ENCODE peak calls at places on chromosome 21, in five cellular contexts. C is A549, P is ovary, G is upper lobe of right lung, B is IMR-90. D is an unnamed sample.

GRCh38 chr21:34808569-34809204 is 139.9 kb downstream of the CLIC6 start:
- DNase-seq in P (no peak), G (no peak), B (peak), C (no peak), D (peak)

GRCh38 chr21:37071561-37072238 is 1.2 kb downstream of the PIGP start:
- DNase-seq in P (peak), C (peak), G (peak), B (peak), D (peak)

GRCh38 chr21:44802396-44803153 is 955 bp upstream of the UBE2G2 start:
- DNase-seq in G (no peak), P (no peak), B (no peak), C (peak), D (no peak)

GRCh38 chr21:46124083-46124925 is 26.4 kb downstream of the COL6A2 start:
- DNase-seq in C (no peak), B (no peak), G (peak), P (peak), D (no peak)

GRCh38 chr21:36887983-36888382 is 78.5 kb downstream of the HLCS start:
- DNase-seq in B (no peak), C (no peak), P (no peak), G (no peak), D (no peak)

GRCh38 chr21:17519965-17520364 is 7.1 kb downstream of the CXADR start:
- DNase-seq in P (no peak), B (no peak), C (no peak), G (no peak), D (no peak)

GRCh38 chr21:35408401-35408800 is 359.3 kb upstream of the RUNX1 start:
- DNase-seq in B (peak), P (no peak), C (no peak), G (no peak), D (no peak)

GRCh38 chr21:45151484-45152115 is 77.2 kb downstream of the ADARB1 start:
- DNase-seq in B (no peak), P (no peak), C (no peak), G (no peak), D (no peak)

GRCh38 chr21:21631961-21632360 is 633.8 kb downstream of the NCAM2 start:
- DNase-seq in G (no peak), C (no peak), B (peak), P (no peak), D (no peak)

GRCh38 chr21:41043008-41043407 is 125.0 kb upstream of the BACE2 start:
- DNase-seq in C (no peak), P (no peak), G (no peak), B (no peak), D (peak)

GRCh38 chr21:18356801-18357200 is 46.8 kb downstream of the TMPRSS15 start:
- DNase-seq in P (no peak), C (no peak), G (no peak), B (no peak), D (no peak)

GRCh38 chr21:17359781-17360180 is 153.1 kb upstream of the CXADR start:
- DNase-seq in B (no peak), C (no peak), G (no peak), P (no peak), D (no peak)

GRCh38 chr21:45542667-45543370 is 579 bp upstream of the SLC19A1 start:
- DNase-seq in G (peak), B (no peak), C (no peak), P (peak), D (no peak)

GRCh38 chr21:46634966-46635323 is 529 bp upstream of the PRMT2 start:
- DNase-seq in P (peak), C (peak), B (peak), G (no peak), D (peak)

GRCh38 chr21:44329086-44329889 is 9.9 kb downstream of the CFAP410 start:
- DNase-seq in G (no peak), C (no peak), B (no peak), P (peak), D (no peak)

GRCh38 chr21:37496972-37497371 is 130.4 kb downstream of the DYRK1A start:
- DNase-seq in B (no peak), G (no peak), C (no peak), P (no peak), D (peak)

GRCh38 chr21:43692949-43693348 is 26.0 kb upstream of the PDXK start:
- DNase-seq in C (no peak), G (peak), P (no peak), B (no peak), D (no peak)

GRCh38 chr21:17688912-17689874 is 76.5 kb upstream of the BTG3 start:
- DNase-seq in B (peak), G (no peak), P (peak), C (no peak), D (peak)

GRCh38 chr21:37908691-37909090 is 7.6 kb downstream of the KCNJ6 start:
- DNase-seq in G (no peak), C (no peak), P (no peak), B (no peak), D (no peak)

GRCh38 chr21:45071396-45072165 is 2.8 kb upstream of the ADARB1 start:
- DNase-seq in B (no peak), P (no peak), C (no peak), G (no peak), D (no peak)

GRCh38 chr21:23801292-23801691 is 1806.0 kb downstream of the MRPL39 start:
- DNase-seq in G (no peak), P (no peak), B (no peak), C (no peak), D (no peak)

GRCh38 chr21:35179990-35180557 is 131.0 kb upstream of the RUNX1 start:
- DNase-seq in B (peak), C (no peak), P (no peak), G (no peak), D (peak)

GRCh38 chr21:16536661-16537359 is 807.0 kb downstream of the USP25 start:
- DNase-seq in B (peak), C (no peak), P (no peak), G (no peak), D (peak)

GRCh38 chr21:45248893-45249381 is 38.8 kb downstream of the POFUT2 start:
- DNase-seq in B (peak), P (peak), G (no peak), C (no peak), D (peak)

GRCh38 chr21:45454081-45454923 is 49.3 kb downstream of the COL18A1 start:
- DNase-seq in C (no peak), B (no peak), G (no peak), P (peak), D (no peak)

GRCh38 chr21:28540514-28540913 is 452.2 kb downstream of the LTN1 start:
- DNase-seq in C (no peak), B (peak), P (no peak), G (no peak), D (no peak)

GRCh38 chr21:45846373-45847160 is 135.0 kb upstream of the COL6A1 start:
- DNase-seq in P (no peak), G (no peak), C (no peak), B (peak), D (no peak)

GRCh38 chr21:44800103-44800502 is 1.5 kb downstream of the UBE2G2 start:
- DNase-seq in C (no peak), G (no peak), P (no peak), B (peak), D (peak)

GRCh38 chr21:14630556-14631069 is 84.5 kb upstream of the SAMSN1 start:
- DNase-seq in C (no peak), P (no peak), B (no peak), G (no peak), D (no peak)

GRCh38 chr21:29499734-29500343 is 201.1 kb downstream of the BACH1 start:
- DNase-seq in B (no peak), G (no peak), C (peak), P (no peak), D (peak)

DNA sequence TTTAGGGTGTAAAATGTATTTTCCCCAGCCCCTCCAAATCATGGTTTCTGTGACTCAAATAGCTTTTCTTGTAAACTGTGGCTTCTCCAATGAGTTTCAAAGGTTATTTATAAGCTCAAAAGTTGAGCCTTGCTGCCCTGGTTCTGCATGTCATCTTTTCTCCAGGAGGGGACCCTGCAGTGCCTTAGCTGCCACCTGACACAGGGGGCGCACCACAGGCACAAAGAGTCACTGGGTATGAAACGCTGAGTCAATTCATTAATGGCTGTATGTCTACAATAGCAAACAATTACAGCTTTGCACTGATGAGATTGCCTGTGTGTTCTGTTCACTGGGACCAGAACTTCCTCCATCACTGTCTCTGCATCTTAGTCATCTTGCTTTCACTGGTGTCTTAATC is 100.8 kb downstream of the PCP4 start:
- DNase-seq in G (no peak), C (no peak), B (no peak), P (no peak), D (no peak)
- TF ChIP-seq CTCF in G (no peak), C (no peak), B (no peak), P (no peak), D (no peak)

GRCh38 chr21:26850116-26850643 is 5.0 kb upstream of the ADAMTS1 start:
- DNase-seq in C (no peak), G (no peak), P (no peak), B (peak), D (peak)
- TF ChIP-seq CTCF in C (peak), G (peak), P (peak), B (peak), D (peak)

GRCh38 chr21:20445971-20446370 is 552.2 kb upstream of the NCAM2 start:
- DNase-seq in B (no peak), C (no peak), G (no peak), P (no peak), D (peak)

GRCh38 chr21:20443558-20444155 is 554.6 kb upstream of the NCAM2 start:
- DNase-seq in G (no peak), B (no peak), C (no peak), P (no peak), D (peak)
- TF ChIP-seq CTCF in G (peak), B (no peak), C (no peak), P (no peak), D (peak)

GRCh38 chr21:33299181-33299752 is 25.5 kb upstream of the IFNAR1 start:
- DNase-seq in B (no peak), G (no peak), P (no peak), C (no peak), D (peak)
- TF ChIP-seq CTCF in B (no peak), G (peak), P (no peak), C (no peak), D (no peak)

GRCh38 chr21:39710866-39711265 is 34.1 kb upstream of the IGSF5 start:
- DNase-seq in B (no peak), P (no peak), C (no peak), G (no peak), D (no peak)

GRCh38 chr21:39712976-39713375 is 32.0 kb upstream of the IGSF5 start:
- DNase-seq in B (no peak), C (no peak), G (no peak), P (no peak), D (no peak)

GRCh38 chr21:39703578-39703977 is 41.4 kb upstream of the IGSF5 start:
- DNase-seq in P (no peak), B (no peak), C (no peak), G (no peak), D (no peak)

GRCh38 chr21:39705849-39706248 is 39.1 kb upstream of the IGSF5 start:
- DNase-seq in G (no peak), B (peak), C (no peak), P (no peak), D (no peak)

DNA sequence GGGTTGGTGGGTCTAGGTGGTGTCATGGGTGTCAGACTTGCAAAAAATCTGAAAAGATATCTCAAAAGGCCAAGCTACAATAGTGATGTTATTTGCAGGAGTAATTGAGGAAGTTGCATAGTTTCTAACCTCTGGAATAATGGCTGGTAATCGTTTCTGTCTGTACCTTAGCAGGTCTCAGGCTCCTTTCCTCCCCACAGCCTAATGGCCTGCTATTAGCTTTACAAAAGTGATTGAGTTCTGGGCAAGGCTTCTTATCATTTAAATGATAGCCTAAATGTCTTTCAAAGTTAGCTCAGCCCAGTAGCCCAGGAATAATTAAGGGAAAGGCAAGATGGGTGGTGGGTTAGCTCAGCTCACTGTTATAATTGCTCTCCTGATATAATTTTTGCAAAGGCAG is 37.7 kb upstream of the IGSF5 start:
- DNase-seq in G (no peak), C (no peak), P (no peak), B (no peak), D (no peak)
- TF ChIP-seq CTCF in G (no peak), C (no peak), P (no peak), B (no peak), D (no peak)

GRCh38 chr21:31872452-31873274 is at the start of gene HUNK:
- DNase-seq in P (no peak), C (peak), B (peak), G (peak), D (no peak)

GRCh38 chr21:31873275-31873695 is 465 bp downstream of the HUNK start:
- DNase-seq in G (peak), C (peak), P (peak), B (no peak), D (no peak)

GRCh38 chr21:31875424-31876097 is 2.7 kb downstream of the HUNK start:
- DNase-seq in G (no peak), C (no peak), P (no peak), B (peak), D (no peak)

GRCh38 chr21:31874817-31875216 is 2.0 kb downstream of the HUNK start:
- DNase-seq in B (no peak), C (no peak), P (no peak), G (no peak), D (no peak)

GRCh38 chr21:31873696-31874599 is 1.1 kb downstream of the HUNK start:
- DNase-seq in P (peak), G (peak), C (peak), B (peak), D (no peak)
- TF ChIP-seq CTCF in P (no peak), G (peak), C (peak), B (peak), D (peak)

DNA sequence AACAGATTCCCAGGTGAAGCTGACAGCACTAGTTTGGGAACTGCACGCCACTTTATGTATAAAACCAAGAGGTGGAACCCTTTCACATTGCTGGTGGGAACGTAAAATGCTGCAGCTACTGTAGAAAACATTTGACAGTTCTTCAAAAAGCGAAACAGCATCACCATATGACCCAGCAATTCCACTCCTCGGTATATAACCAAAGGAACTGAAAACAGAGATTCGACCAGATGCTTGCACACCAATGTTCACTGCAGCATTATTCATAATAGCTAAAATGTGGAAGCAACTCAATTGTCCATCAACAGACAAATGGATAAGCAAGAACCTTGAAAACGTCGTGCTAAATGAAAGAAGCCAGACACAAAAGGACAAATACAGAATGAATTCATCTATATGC is 17.5 kb downstream of the RSPH1 start:
- DNase-seq in C (no peak), G (no peak), B (no peak), P (no peak), D (no peak)
- TF ChIP-seq CTCF in C (no peak), G (no peak), B (no peak), P (no peak), D (no peak)

D was measured in MCF 10A.